ENCODE peak calls at places on chromosomes 11 and 22, in four cellular contexts. O is IMR-90, Z is H1, A is GM12878. R is an unnamed sample. For H3K4me1, the result is how much of the 10 kb centered on the place peaks cover.

GRCh38 chr11:111913997-111914396 is 1.5 kb downstream of the HSPB2 start:
- DNase-seq in A (no peak), O (peak), Z (no peak), R (no peak)

GRCh38 chr11:93000511-93001476 is 31.3 kb downstream of the MTNR1B start:
- DNase-seq in Z (no peak), O (peak), A (no peak), R (no peak)

GRCh38 chr11:10651579-10652361 is 41.8 kb downstream of the IRAG1 start:
- DNase-seq in A (no peak), Z (no peak), O (no peak), R (no peak)

GRCh38 chr22:22983816-22984215 is 86.5 kb upstream of the GNAZ start:
- DNase-seq in Z (no peak), A (no peak), O (no peak), R (no peak)

GRCh38 chr11:124194696-124195418 is 11.7 kb downstream of the OR10D3 start:
- DNase-seq in A (peak), O (peak), Z (peak), R (peak)

GRCh38 chr22:42770941-42771647 is 50.4 kb upstream of the A4GALT start:
- DNase-seq in O (no peak), Z (no peak), A (no peak), R (no peak)

GRCh38 chr11:121134758-121135312 is 33.8 kb downstream of the TECTA start:
- DNase-seq in A (no peak), Z (no peak), O (no peak), R (no peak)

GRCh38 chr22:30304495-30305244 is 15.4 kb upstream of the CASTOR1 start:
- DNase-seq in A (no peak), O (no peak), Z (no peak), R (no peak)

GRCh38 chr11:58629857-58630256 is 7.4 kb downstream of the CNTF start:
- DNase-seq in Z (no peak), O (peak), A (no peak), R (peak)

GRCh38 chr11:15663778-15664218 is 549.1 kb downstream of the INSC start:
- DNase-seq in Z (peak), O (no peak), A (no peak), R (no peak)

GRCh38 chr11:64186205-64187165 is 514 bp downstream of the STIP1 start:
- DNase-seq in Z (no peak), O (peak), A (no peak), R (no peak)

GRCh38 chr22:17842386-17842785 is 68.1 kb upstream of the BID start:
- DNase-seq in Z (no peak), O (no peak), A (no peak), R (no peak)

GRCh38 chr11:32090774-32091370 is at the start of gene RCN1:
- DNase-seq in A (no peak), Z (peak), O (peak), R (peak)

GRCh38 chr11:9827700-9828099 is 163.8 kb downstream of the SWAP70 start:
- DNase-seq in Z (no peak), O (no peak), A (no peak), R (no peak)

GRCh38 chr11:69378303-69379141 is 84.6 kb downstream of the MYEOV start:
- DNase-seq in Z (no peak), O (no peak), A (no peak), R (no peak)

GRCh38 chr11:31645747-31646146 is 136.2 kb downstream of the ELP4 start:
- DNase-seq in Z (no peak), O (peak), A (no peak), R (peak)

GRCh38 chr11:218815-219593 is 11.5 kb downstream of the RIC8A start:
- DNase-seq in Z (no peak), A (no peak), O (no peak), R (no peak)

GRCh38 chr11:119065369-119065768 is 2.2 kb upstream of the VPS11 start:
- DNase-seq in Z (no peak), A (no peak), O (peak), R (peak)

GRCh38 chr11:62024975-62025374 is 57.5 kb upstream of the FTH1 start:
- DNase-seq in A (no peak), Z (no peak), O (no peak), R (no peak)

GRCh38 chr11:8512547-8512946 is 81.5 kb downstream of the STK33 start:
- DNase-seq in A (no peak), Z (no peak), O (no peak), R (no peak)

GRCh38 chr22:23769321-23769965 is 1.7 kb upstream of the CHCHD10 start:
- DNase-seq in O (no peak), A (no peak), Z (no peak), R (no peak)

GRCh38 chr22:42621505-42622002 is 6.9 kb upstream of the POLDIP3 start:
- DNase-seq in O (peak), Z (peak), A (no peak), R (peak)

GRCh38 chr22:22161924-22162851 is 82.4 kb upstream of the VPREB1 start:
- DNase-seq in A (peak), O (no peak), Z (no peak), R (no peak)

DNA sequence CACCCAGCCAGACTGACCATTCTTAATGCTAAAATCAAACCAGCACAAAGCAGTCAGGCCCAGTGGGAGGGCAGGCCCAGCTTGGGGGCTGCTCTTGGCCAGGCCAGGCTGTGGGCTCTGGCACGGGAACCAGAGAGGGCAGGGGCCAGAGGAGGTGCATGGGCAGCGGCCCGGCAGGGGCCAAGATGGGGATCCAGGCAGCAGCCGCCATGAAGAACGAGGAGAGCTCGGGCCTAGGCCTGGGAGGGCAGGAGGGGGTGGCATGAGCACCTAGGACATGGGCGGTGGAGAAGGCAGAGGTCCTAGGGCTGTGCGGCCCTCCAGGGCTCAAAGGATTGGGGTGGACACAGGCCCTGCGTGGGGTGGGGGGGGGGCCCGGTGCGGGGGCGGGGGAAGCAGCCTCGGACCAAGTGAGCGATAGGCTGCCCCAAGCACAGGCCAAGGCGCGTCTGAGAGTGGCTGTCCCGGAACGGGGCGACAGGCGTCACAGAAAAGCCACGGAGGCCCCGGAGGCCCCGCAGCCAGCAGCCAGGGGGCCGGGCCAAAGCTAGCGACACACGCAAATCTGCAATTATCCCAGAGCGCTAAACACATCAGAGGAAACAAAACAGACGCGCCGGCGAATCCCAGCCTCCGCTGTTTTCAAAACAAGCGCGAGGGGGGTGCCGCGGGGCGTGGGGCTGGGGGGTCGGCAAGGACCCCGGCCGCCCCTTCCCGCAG is 8.3 kb downstream of the PLXNB2 start:
- DNase-seq in Z (no peak), O (peak), A (no peak), R (no peak)
- H3K4me1 ChIP-seq in Z (under half), O (half or more), A (under half), R (under half)

DNA sequence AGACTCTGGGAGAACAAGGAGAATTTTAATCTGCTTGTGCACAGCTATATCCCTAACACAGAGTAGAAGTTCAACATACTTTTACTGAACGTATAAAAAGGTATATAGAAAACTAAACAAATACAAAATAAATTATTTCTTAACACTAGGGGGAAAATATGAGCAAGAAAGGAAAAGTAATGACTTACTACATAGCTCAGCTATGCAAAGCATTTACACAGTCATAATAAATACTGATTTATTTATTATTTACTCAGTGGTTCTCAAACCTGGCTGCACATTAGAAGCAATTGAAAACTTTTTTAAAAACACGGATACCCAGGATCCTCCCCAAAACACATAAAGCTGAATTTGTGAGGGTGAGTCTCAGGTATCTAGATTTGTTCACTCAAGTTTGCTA is 182.5 kb downstream of the TTC28 start:
- DNase-seq in O (peak), Z (no peak), A (no peak), R (no peak)
- TF ChIP-seq CHD1 in O (no peak), Z (no peak), A (no peak), R (no peak)

GRCh38 chr11:3950996-3951662 is 95.7 kb downstream of the STIM1 start:
- DNase-seq in O (peak), A (no peak), Z (no peak), R (no peak)
- H3K4me1 ChIP-seq in O (under half), A (under half), Z (under half), R (under half)

GRCh38 chr11:45259607-45260006 is 26.5 kb downstream of the SYT13 start:
- DNase-seq in O (no peak), Z (no peak), A (no peak), R (no peak)
- TF ChIP-seq CHD1 in O (no peak), Z (no peak), A (no peak), R (no peak)

GRCh38 chr11:72338266-72338665 is 94.3 kb upstream of the PHOX2A start:
- DNase-seq in O (no peak), A (no peak), Z (no peak), R (no peak)

GRCh38 chr11:72336163-72336562 is 92.2 kb upstream of the PHOX2A start:
- DNase-seq in O (no peak), A (no peak), Z (no peak), R (peak)

GRCh38 chr11:72333657-72334056 is 89.7 kb upstream of the PHOX2A start:
- DNase-seq in Z (peak), O (no peak), A (no peak), R (peak)

GRCh38 chr11:72331761-72332160 is 87.8 kb upstream of the PHOX2A start:
- DNase-seq in Z (no peak), A (no peak), O (no peak), R (no peak)

GRCh38 chr11:72334651-72335050 is 90.7 kb upstream of the PHOX2A start:
- DNase-seq in O (no peak), Z (no peak), A (no peak), R (no peak)
- H3K4me1 ChIP-seq in O (under half), Z (under half), A (under half), R (under half)

GRCh38 chr11:41494716-41495115 is 35.3 kb upstream of the LRRC4C start:
- DNase-seq in O (no peak), Z (no peak), A (no peak), R (no peak)

GRCh38 chr11:41499429-41499828 is 40.0 kb upstream of the LRRC4C start:
- DNase-seq in O (no peak), A (no peak), Z (no peak), R (no peak)

GRCh38 chr11:41497974-41498373 is 38.5 kb upstream of the LRRC4C start:
- DNase-seq in Z (peak), O (no peak), A (no peak), R (no peak)

GRCh38 chr11:41498726-41499125 is 39.3 kb upstream of the LRRC4C start:
- DNase-seq in A (no peak), Z (no peak), O (no peak), R (no peak)
- TF ChIP-seq CHD1 in A (no peak), Z (no peak), O (no peak), R (no peak)

GRCh38 chr11:35160248-35160820 is 21.4 kb downstream of the CD44 start:
- DNase-seq in O (no peak), A (no peak), Z (no peak), R (peak)
- H3K4me1 ChIP-seq in O (half or more), A (under half), Z (under half), R (under half)

GRCh38 chr22:27581241-27581640 is 220.3 kb downstream of the MN1 start:
- DNase-seq in O (no peak), A (no peak), Z (no peak), R (no peak)
- TF ChIP-seq CHD1 in O (no peak), A (no peak), Z (no peak), R (no peak)